ENCODE peak calls at places on chromosomes 13 and 19, in nine cellular contexts. One of them, this sample, is unnamed.

GRCh38 chr19:5903054-5903501 is 512 bp downstream of the NDUFA11 start:
- DNase-seq in Right ventricle myocardium superior: no peak
- DNase-seq in NCI-H526 treated with DMSO at 0.1 percent for 48 hours: no peak
- DNase-seq in HCT116: no peak
- DNase-seq in stimulated activated CD8-positive, alpha-beta memory T cell treated with anti-CD3 and anti-CD28 coated beads, Interleukin-15, amount 100 ng/mL, for 24 hours: no peak
- DNase-seq in HS-5: peak
- DNase-seq in body of pancreas: no peak
- DNase-seq in endothelial cell: no peak
- DNase-seq in brain microvascular endothelial cell: peak
- DNase-seq in this sample: no peak

GRCh38 chr13:103009061-103009840 is 57.0 kb downstream of the SLC10A2 start:
- DNase-seq in NCI-H526 treated with DMSO at 0.1 percent for 48 hours: no peak
- DNase-seq in body of pancreas: no peak
- DNase-seq in HS-5: peak
- DNase-seq in HCT116: no peak
- DNase-seq in brain microvascular endothelial cell: peak
- DNase-seq in Right ventricle myocardium superior: no peak
- DNase-seq in endothelial cell: no peak
- DNase-seq in stimulated activated CD8-positive, alpha-beta memory T cell treated with anti-CD3 and anti-CD28 coated beads, Interleukin-15, amount 100 ng/mL, for 24 hours: no peak
- DNase-seq in this sample: no peak

GRCh38 chr13:50131998-50132936 is 117.0 kb downstream of the KCNRG start:
- DNase-seq in endothelial cell: no peak
- DNase-seq in body of pancreas: no peak
- DNase-seq in NCI-H526 treated with DMSO at 0.1 percent for 48 hours: no peak
- DNase-seq in brain microvascular endothelial cell: no peak
- DNase-seq in stimulated activated CD8-positive, alpha-beta memory T cell treated with anti-CD3 and anti-CD28 coated beads, Interleukin-15, amount 100 ng/mL, for 24 hours: no peak
- DNase-seq in HCT116: no peak
- DNase-seq in HS-5: no peak
- DNase-seq in Right ventricle myocardium superior: no peak
- DNase-seq in this sample: no peak

GRCh38 chr19:15194938-15195337 is 5.9 kb downstream of the NOTCH3 start:
- DNase-seq in stimulated activated CD8-positive, alpha-beta memory T cell treated with anti-CD3 and anti-CD28 coated beads, Interleukin-15, amount 100 ng/mL, for 24 hours: no peak
- DNase-seq in HCT116: no peak
- DNase-seq in body of pancreas: peak
- DNase-seq in Right ventricle myocardium superior: peak
- DNase-seq in HS-5: no peak
- DNase-seq in endothelial cell: no peak
- DNase-seq in brain microvascular endothelial cell: peak
- DNase-seq in NCI-H526 treated with DMSO at 0.1 percent for 48 hours: no peak
- DNase-seq in this sample: no peak

GRCh38 chr13:47133024-47133445 is 236.2 kb upstream of the HTR2A start:
- DNase-seq in NCI-H526 treated with DMSO at 0.1 percent for 48 hours: no peak
- DNase-seq in body of pancreas: no peak
- DNase-seq in endothelial cell: no peak
- DNase-seq in Right ventricle myocardium superior: no peak
- DNase-seq in brain microvascular endothelial cell: no peak
- DNase-seq in HS-5: no peak
- DNase-seq in HCT116: no peak
- DNase-seq in stimulated activated CD8-positive, alpha-beta memory T cell treated with anti-CD3 and anti-CD28 coated beads, Interleukin-15, amount 100 ng/mL, for 24 hours: no peak
- DNase-seq in this sample: no peak

GRCh38 chr13:74219571-74219970 is 85.4 kb upstream of the KLF12 start:
- DNase-seq in stimulated activated CD8-positive, alpha-beta memory T cell treated with anti-CD3 and anti-CD28 coated beads, Interleukin-15, amount 100 ng/mL, for 24 hours: no peak
- DNase-seq in HCT116: no peak
- DNase-seq in Right ventricle myocardium superior: no peak
- DNase-seq in HS-5: no peak
- DNase-seq in endothelial cell: no peak
- DNase-seq in brain microvascular endothelial cell: no peak
- DNase-seq in body of pancreas: no peak
- DNase-seq in NCI-H526 treated with DMSO at 0.1 percent for 48 hours: no peak
- DNase-seq in this sample: no peak

GRCh38 chr13:51728275-51728673 is 75.7 kb downstream of the DHRS12 start:
- DNase-seq in HS-5: no peak
- DNase-seq in brain microvascular endothelial cell: no peak
- DNase-seq in endothelial cell: no peak
- DNase-seq in HCT116: no peak
- DNase-seq in body of pancreas: peak
- DNase-seq in NCI-H526 treated with DMSO at 0.1 percent for 48 hours: no peak
- DNase-seq in Right ventricle myocardium superior: no peak
- DNase-seq in stimulated activated CD8-positive, alpha-beta memory T cell treated with anti-CD3 and anti-CD28 coated beads, Interleukin-15, amount 100 ng/mL, for 24 hours: no peak
- DNase-seq in this sample: no peak

GRCh38 chr19:35963514-35963913 is 27.3 kb downstream of the LRFN3 start:
- DNase-seq in endothelial cell: peak
- DNase-seq in body of pancreas: peak
- DNase-seq in Right ventricle myocardium superior: no peak
- DNase-seq in HS-5: no peak
- DNase-seq in brain microvascular endothelial cell: peak
- DNase-seq in HCT116: no peak
- DNase-seq in stimulated activated CD8-positive, alpha-beta memory T cell treated with anti-CD3 and anti-CD28 coated beads, Interleukin-15, amount 100 ng/mL, for 24 hours: no peak
- DNase-seq in NCI-H526 treated with DMSO at 0.1 percent for 48 hours: no peak
- DNase-seq in this sample: peak

GRCh38 chr13:29707876-29708543 is 112.5 kb upstream of the SLC7A1 start:
- DNase-seq in body of pancreas: peak
- DNase-seq in HCT116: peak
- DNase-seq in brain microvascular endothelial cell: peak
- DNase-seq in NCI-H526 treated with DMSO at 0.1 percent for 48 hours: peak
- DNase-seq in endothelial cell: peak
- DNase-seq in stimulated activated CD8-positive, alpha-beta memory T cell treated with anti-CD3 and anti-CD28 coated beads, Interleukin-15, amount 100 ng/mL, for 24 hours: no peak
- DNase-seq in HS-5: no peak
- DNase-seq in Right ventricle myocardium superior: peak
- DNase-seq in this sample: no peak

GRCh38 chr13:99970761-99971575 is 599 bp downstream of the ZIC5 start:
- DNase-seq in HS-5: no peak
- DNase-seq in endothelial cell: peak
- DNase-seq in body of pancreas: no peak
- DNase-seq in stimulated activated CD8-positive, alpha-beta memory T cell treated with anti-CD3 and anti-CD28 coated beads, Interleukin-15, amount 100 ng/mL, for 24 hours: no peak
- DNase-seq in Right ventricle myocardium superior: no peak
- DNase-seq in HCT116: no peak
- DNase-seq in NCI-H526 treated with DMSO at 0.1 percent for 48 hours: no peak
- DNase-seq in brain microvascular endothelial cell: no peak
- DNase-seq in this sample: no peak

GRCh38 chr19:35903550-35904179 is 1.3 kb downstream of the HCST start:
- DNase-seq in body of pancreas: peak
- DNase-seq in HCT116: no peak
- DNase-seq in brain microvascular endothelial cell: peak
- DNase-seq in stimulated activated CD8-positive, alpha-beta memory T cell treated with anti-CD3 and anti-CD28 coated beads, Interleukin-15, amount 100 ng/mL, for 24 hours: peak
- DNase-seq in NCI-H526 treated with DMSO at 0.1 percent for 48 hours: peak
- DNase-seq in HS-5: no peak
- DNase-seq in Right ventricle myocardium superior: peak
- DNase-seq in endothelial cell: peak
- DNase-seq in this sample: peak

GRCh38 chr13:28819748-28820098 is 416 bp upstream of the MTUS2 start:
- DNase-seq in HCT116: no peak
- DNase-seq in Right ventricle myocardium superior: peak
- DNase-seq in HS-5: no peak
- DNase-seq in body of pancreas: peak
- DNase-seq in NCI-H526 treated with DMSO at 0.1 percent for 48 hours: peak
- DNase-seq in brain microvascular endothelial cell: no peak
- DNase-seq in stimulated activated CD8-positive, alpha-beta memory T cell treated with anti-CD3 and anti-CD28 coated beads, Interleukin-15, amount 100 ng/mL, for 24 hours: peak
- DNase-seq in endothelial cell: peak
- DNase-seq in this sample: no peak

GRCh38 chr13:67048793-67049150 is 181.4 kb downstream of the PCDH9 start:
- DNase-seq in NCI-H526 treated with DMSO at 0.1 percent for 48 hours: no peak
- DNase-seq in HS-5: no peak
- DNase-seq in Right ventricle myocardium superior: no peak
- DNase-seq in body of pancreas: no peak
- DNase-seq in stimulated activated CD8-positive, alpha-beta memory T cell treated with anti-CD3 and anti-CD28 coated beads, Interleukin-15, amount 100 ng/mL, for 24 hours: no peak
- DNase-seq in endothelial cell: no peak
- DNase-seq in brain microvascular endothelial cell: peak
- DNase-seq in HCT116: no peak
- DNase-seq in this sample: peak

GRCh38 chr19:45809643-45810159 is 5.4 kb downstream of the RSPH6A start:
- DNase-seq in stimulated activated CD8-positive, alpha-beta memory T cell treated with anti-CD3 and anti-CD28 coated beads, Interleukin-15, amount 100 ng/mL, for 24 hours: no peak
- DNase-seq in HS-5: peak
- DNase-seq in Right ventricle myocardium superior: no peak
- DNase-seq in endothelial cell: no peak
- DNase-seq in NCI-H526 treated with DMSO at 0.1 percent for 48 hours: no peak
- DNase-seq in body of pancreas: no peak
- DNase-seq in brain microvascular endothelial cell: peak
- DNase-seq in HCT116: no peak
- DNase-seq in this sample: peak

GRCh38 chr13:20446405-20446804 is 79.3 kb downstream of the CRYL1 start:
- DNase-seq in endothelial cell: no peak
- DNase-seq in body of pancreas: no peak
- DNase-seq in HS-5: no peak
- DNase-seq in HCT116: no peak
- DNase-seq in brain microvascular endothelial cell: no peak
- DNase-seq in NCI-H526 treated with DMSO at 0.1 percent for 48 hours: no peak
- DNase-seq in Right ventricle myocardium superior: no peak
- DNase-seq in stimulated activated CD8-positive, alpha-beta memory T cell treated with anti-CD3 and anti-CD28 coated beads, Interleukin-15, amount 100 ng/mL, for 24 hours: no peak
- DNase-seq in this sample: no peak

GRCh38 chr13:48585456-48585840 is 52.6 kb upstream of the RCBTB2 start:
- DNase-seq in body of pancreas: peak
- DNase-seq in stimulated activated CD8-positive, alpha-beta memory T cell treated with anti-CD3 and anti-CD28 coated beads, Interleukin-15, amount 100 ng/mL, for 24 hours: no peak
- DNase-seq in HCT116: peak
- DNase-seq in NCI-H526 treated with DMSO at 0.1 percent for 48 hours: peak
- DNase-seq in Right ventricle myocardium superior: no peak
- DNase-seq in brain microvascular endothelial cell: peak
- DNase-seq in endothelial cell: no peak
- DNase-seq in HS-5: no peak
- DNase-seq in this sample: peak

GRCh38 chr13:35771898-35772297 is 295.4 kb upstream of the MAB21L1 start:
- DNase-seq in brain microvascular endothelial cell: peak
- DNase-seq in Right ventricle myocardium superior: no peak
- DNase-seq in HCT116: no peak
- DNase-seq in stimulated activated CD8-positive, alpha-beta memory T cell treated with anti-CD3 and anti-CD28 coated beads, Interleukin-15, amount 100 ng/mL, for 24 hours: no peak
- DNase-seq in HS-5: peak
- DNase-seq in NCI-H526 treated with DMSO at 0.1 percent for 48 hours: no peak
- DNase-seq in endothelial cell: no peak
- DNase-seq in body of pancreas: no peak
- DNase-seq in this sample: peak

GRCh38 chr13:27359203-27359821 is 65.1 kb upstream of the GTF3A start:
- DNase-seq in NCI-H526 treated with DMSO at 0.1 percent for 48 hours: peak
- DNase-seq in Right ventricle myocardium superior: peak
- DNase-seq in brain microvascular endothelial cell: peak
- DNase-seq in HCT116: peak
- DNase-seq in HS-5: no peak
- DNase-seq in body of pancreas: peak
- DNase-seq in stimulated activated CD8-positive, alpha-beta memory T cell treated with anti-CD3 and anti-CD28 coated beads, Interleukin-15, amount 100 ng/mL, for 24 hours: no peak
- DNase-seq in endothelial cell: peak
- DNase-seq in this sample: no peak

GRCh38 chr13:75635621-75636338 is at the start of gene LMO7:
- DNase-seq in HS-5: no peak
- DNase-seq in brain microvascular endothelial cell: no peak
- DNase-seq in HCT116: no peak
- DNase-seq in NCI-H526 treated with DMSO at 0.1 percent for 48 hours: peak
- DNase-seq in body of pancreas: peak
- DNase-seq in Right ventricle myocardium superior: peak
- DNase-seq in endothelial cell: peak
- DNase-seq in stimulated activated CD8-positive, alpha-beta memory T cell treated with anti-CD3 and anti-CD28 coated beads, Interleukin-15, amount 100 ng/mL, for 24 hours: peak
- DNase-seq in this sample: no peak

GRCh38 chr19:44072543-44073401 is 813 bp downstream of the ZNF284 start:
- DNase-seq in body of pancreas: no peak
- DNase-seq in brain microvascular endothelial cell: no peak
- DNase-seq in HCT116: no peak
- DNase-seq in Right ventricle myocardium superior: no peak
- DNase-seq in HS-5: no peak
- DNase-seq in endothelial cell: no peak
- DNase-seq in NCI-H526 treated with DMSO at 0.1 percent for 48 hours: no peak
- DNase-seq in stimulated activated CD8-positive, alpha-beta memory T cell treated with anti-CD3 and anti-CD28 coated beads, Interleukin-15, amount 100 ng/mL, for 24 hours: no peak
- DNase-seq in this sample: no peak

GRCh38 chr19:13315495-13315894 is 165.3 kb downstream of the IER2 start:
- DNase-seq in stimulated activated CD8-positive, alpha-beta memory T cell treated with anti-CD3 and anti-CD28 coated beads, Interleukin-15, amount 100 ng/mL, for 24 hours: no peak
- DNase-seq in Right ventricle myocardium superior: no peak
- DNase-seq in NCI-H526 treated with DMSO at 0.1 percent for 48 hours: no peak
- DNase-seq in brain microvascular endothelial cell: no peak
- DNase-seq in HCT116: no peak
- DNase-seq in endothelial cell: no peak
- DNase-seq in body of pancreas: peak
- DNase-seq in HS-5: no peak
- DNase-seq in this sample: no peak

GRCh38 chr19:12187625-12188024 is 24.7 kb downstream of the ZNF136 start:
- DNase-seq in body of pancreas: no peak
- DNase-seq in endothelial cell: no peak
- DNase-seq in NCI-H526 treated with DMSO at 0.1 percent for 48 hours: no peak
- DNase-seq in stimulated activated CD8-positive, alpha-beta memory T cell treated with anti-CD3 and anti-CD28 coated beads, Interleukin-15, amount 100 ng/mL, for 24 hours: no peak
- DNase-seq in Right ventricle myocardium superior: no peak
- DNase-seq in HCT116: no peak
- DNase-seq in brain microvascular endothelial cell: no peak
- DNase-seq in HS-5: no peak
- DNase-seq in this sample: no peak

GRCh38 chr13:93080587-93080986 is 146.0 kb upstream of the GPC6 start:
- DNase-seq in HS-5: no peak
- DNase-seq in brain microvascular endothelial cell: peak
- DNase-seq in endothelial cell: no peak
- DNase-seq in Right ventricle myocardium superior: no peak
- DNase-seq in stimulated activated CD8-positive, alpha-beta memory T cell treated with anti-CD3 and anti-CD28 coated beads, Interleukin-15, amount 100 ng/mL, for 24 hours: no peak
- DNase-seq in HCT116: no peak
- DNase-seq in body of pancreas: no peak
- DNase-seq in NCI-H526 treated with DMSO at 0.1 percent for 48 hours: no peak
- DNase-seq in this sample: peak

GRCh38 chr19:55676889-55677505 is 2.0 kb downstream of the EPN1 start:
- DNase-seq in body of pancreas: no peak
- DNase-seq in stimulated activated CD8-positive, alpha-beta memory T cell treated with anti-CD3 and anti-CD28 coated beads, Interleukin-15, amount 100 ng/mL, for 24 hours: no peak
- DNase-seq in Right ventricle myocardium superior: no peak
- DNase-seq in NCI-H526 treated with DMSO at 0.1 percent for 48 hours: no peak
- DNase-seq in HS-5: no peak
- DNase-seq in brain microvascular endothelial cell: no peak
- DNase-seq in HCT116: no peak
- DNase-seq in endothelial cell: no peak
- DNase-seq in this sample: no peak

This sample was measured in kidney epithelial cell.